ENCODE peak calls at places on chromosome 12, in four cellular contexts. One of them, this sample, is unnamed.

GRCh38 chr12:45612044-45612794 is 117.3 kb upstream of the ARID2 start:
- DNase-seq in aorta: no peak
- DNase-seq in body of pancreas: no peak
- DNase-seq in endothelial cell of umbilical vein: peak
- DNase-seq in this sample: no peak

GRCh38 chr12:105705235-105705634 is 374.7 kb downstream of the C12orf75 start:
- DNase-seq in aorta: no peak
- DNase-seq in body of pancreas: no peak
- DNase-seq in endothelial cell of umbilical vein: no peak
- DNase-seq in this sample: no peak

GRCh38 chr12:12159988-12160387 is 89.2 kb downstream of the BCL2L14 start:
- DNase-seq in aorta: no peak
- DNase-seq in body of pancreas: no peak
- DNase-seq in endothelial cell of umbilical vein: peak
- DNase-seq in this sample: no peak

GRCh38 chr12:5511644-5512584 is 80.0 kb downstream of the NTF3 start:
- DNase-seq in aorta: peak
- DNase-seq in body of pancreas: no peak
- DNase-seq in endothelial cell of umbilical vein: peak
- DNase-seq in this sample: no peak

GRCh38 chr12:104315326-104316224 is 12.0 kb downstream of the EID3 start:
- DNase-seq in aorta: no peak
- DNase-seq in body of pancreas: no peak
- DNase-seq in endothelial cell of umbilical vein: no peak
- DNase-seq in this sample: no peak

GRCh38 chr12:52054231-52054837 is 3.1 kb downstream of the NR4A1 start:
- DNase-seq in aorta: peak
- DNase-seq in body of pancreas: no peak
- DNase-seq in endothelial cell of umbilical vein: no peak
- DNase-seq in this sample: no peak

GRCh38 chr12:50620050-50620974 is 115.5 kb downstream of the DIP2B start:
- DNase-seq in aorta: no peak
- DNase-seq in body of pancreas: no peak
- DNase-seq in endothelial cell of umbilical vein: no peak
- DNase-seq in this sample: no peak

GRCh38 chr12:41459815-41460214 is 271.7 kb downstream of the PDZRN4 start:
- DNase-seq in aorta: no peak
- DNase-seq in body of pancreas: no peak
- DNase-seq in endothelial cell of umbilical vein: no peak
- DNase-seq in this sample: no peak

DNA sequence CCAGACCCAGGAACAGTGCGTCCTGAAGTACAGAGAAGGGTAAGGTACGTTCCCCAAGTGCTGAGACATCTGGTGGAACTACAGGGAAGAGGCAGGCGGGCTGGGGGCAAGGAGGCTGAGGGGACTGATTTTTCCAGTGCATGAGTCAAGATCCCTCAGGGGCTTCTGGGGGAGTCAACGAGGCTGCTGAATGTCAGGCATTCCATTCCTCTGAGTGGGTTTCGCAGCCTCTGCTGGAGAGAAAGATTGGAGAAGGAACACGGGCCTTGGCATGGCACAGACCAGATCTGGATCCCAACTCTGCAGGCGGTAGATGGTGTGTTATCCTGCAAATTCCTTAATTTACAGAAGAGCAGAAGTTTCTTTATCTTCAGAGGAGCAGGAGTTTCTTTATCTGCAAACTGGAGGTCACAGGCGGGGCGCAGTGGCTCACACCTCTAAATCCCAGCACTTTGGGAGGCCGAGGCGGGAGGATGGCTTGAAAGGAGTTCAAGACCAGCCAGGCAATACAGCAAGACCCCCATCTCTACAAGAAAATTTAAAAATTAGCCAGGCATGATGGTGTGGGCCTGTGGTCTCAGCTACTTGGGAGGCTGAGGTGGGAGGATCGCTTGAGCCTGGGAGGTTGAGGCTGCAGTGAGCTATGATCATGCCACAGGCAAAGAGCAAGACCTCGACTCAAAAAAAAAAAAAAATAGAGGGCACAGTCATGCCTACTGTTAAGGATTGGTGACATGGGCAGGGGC is 132.6 kb upstream of the MAP1LC3B2 start:
- DNase-seq in aorta: peak
- DNase-seq in body of pancreas: peak
- DNase-seq in endothelial cell of umbilical vein: peak
- DNase-seq in this sample: no peak
- H3K27ac ChIP-seq in aorta: no peak
- H3K27ac ChIP-seq in body of pancreas: no peak
- H3K27ac ChIP-seq in endothelial cell of umbilical vein: no peak
- H3K27ac ChIP-seq in this sample: no peak

GRCh38 chr12:38502016-38502415 is 185.4 kb downstream of the ALG10B start:
- DNase-seq in aorta: no peak
- DNase-seq in body of pancreas: no peak
- DNase-seq in endothelial cell of umbilical vein: no peak
- DNase-seq in this sample: no peak
- H3K4me3 ChIP-seq in aorta: no peak
- H3K4me3 ChIP-seq in body of pancreas: no peak
- H3K4me3 ChIP-seq in endothelial cell of umbilical vein: no peak
- H3K4me3 ChIP-seq in this sample: no peak

GRCh38 chr12:92036771-92037453 is 108.7 kb downstream of the BTG1 start:
- DNase-seq in aorta: no peak
- DNase-seq in body of pancreas: peak
- DNase-seq in endothelial cell of umbilical vein: no peak
- DNase-seq in this sample: no peak

GRCh38 chr12:92034858-92035401 is 110.7 kb downstream of the BTG1 start:
- DNase-seq in aorta: no peak
- DNase-seq in body of pancreas: peak
- DNase-seq in endothelial cell of umbilical vein: peak
- DNase-seq in this sample: peak

GRCh38 chr12:92036061-92036620 is 109.5 kb downstream of the BTG1 start:
- DNase-seq in aorta: no peak
- DNase-seq in body of pancreas: no peak
- DNase-seq in endothelial cell of umbilical vein: no peak
- DNase-seq in this sample: peak

GRCh38 chr12:92034083-92034482 is 111.6 kb downstream of the BTG1 start:
- DNase-seq in aorta: no peak
- DNase-seq in body of pancreas: peak
- DNase-seq in endothelial cell of umbilical vein: no peak
- DNase-seq in this sample: peak

DNA sequence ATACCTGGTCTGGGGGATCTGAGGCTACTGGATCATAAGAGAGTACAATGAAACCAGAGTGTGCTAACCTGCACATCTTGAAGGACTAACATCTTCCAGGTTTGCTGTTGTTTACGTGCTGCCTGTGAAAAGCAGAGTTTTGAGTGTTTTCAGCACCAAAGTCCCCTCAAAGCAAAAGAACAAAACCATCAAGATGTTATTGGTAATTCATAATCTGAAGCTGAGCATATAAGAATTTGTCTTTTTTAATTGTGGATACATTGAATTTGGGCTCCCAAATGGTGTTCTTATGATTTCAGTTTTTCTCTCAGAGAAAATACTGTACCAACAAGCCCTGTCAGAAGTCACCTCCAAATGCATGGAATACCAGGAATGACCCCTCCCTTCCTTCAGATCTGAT is 110.2 kb downstream of the BTG1 start:
- DNase-seq in aorta: no peak
- DNase-seq in body of pancreas: no peak
- DNase-seq in endothelial cell of umbilical vein: no peak
- DNase-seq in this sample: no peak
- H3K27ac ChIP-seq in aorta: no peak
- H3K27ac ChIP-seq in body of pancreas: peak
- H3K27ac ChIP-seq in endothelial cell of umbilical vein: no peak
- H3K27ac ChIP-seq in this sample: peak

GRCh38 chr12:27012239-27012981 is 1.8 kb downstream of the TM7SF3 start:
- DNase-seq in aorta: no peak
- DNase-seq in body of pancreas: peak
- DNase-seq in endothelial cell of umbilical vein: no peak
- DNase-seq in this sample: no peak
- H3K4me3 ChIP-seq in aorta: no peak
- H3K4me3 ChIP-seq in body of pancreas: no peak
- H3K4me3 ChIP-seq in endothelial cell of umbilical vein: no peak
- H3K4me3 ChIP-seq in this sample: no peak

DNA sequence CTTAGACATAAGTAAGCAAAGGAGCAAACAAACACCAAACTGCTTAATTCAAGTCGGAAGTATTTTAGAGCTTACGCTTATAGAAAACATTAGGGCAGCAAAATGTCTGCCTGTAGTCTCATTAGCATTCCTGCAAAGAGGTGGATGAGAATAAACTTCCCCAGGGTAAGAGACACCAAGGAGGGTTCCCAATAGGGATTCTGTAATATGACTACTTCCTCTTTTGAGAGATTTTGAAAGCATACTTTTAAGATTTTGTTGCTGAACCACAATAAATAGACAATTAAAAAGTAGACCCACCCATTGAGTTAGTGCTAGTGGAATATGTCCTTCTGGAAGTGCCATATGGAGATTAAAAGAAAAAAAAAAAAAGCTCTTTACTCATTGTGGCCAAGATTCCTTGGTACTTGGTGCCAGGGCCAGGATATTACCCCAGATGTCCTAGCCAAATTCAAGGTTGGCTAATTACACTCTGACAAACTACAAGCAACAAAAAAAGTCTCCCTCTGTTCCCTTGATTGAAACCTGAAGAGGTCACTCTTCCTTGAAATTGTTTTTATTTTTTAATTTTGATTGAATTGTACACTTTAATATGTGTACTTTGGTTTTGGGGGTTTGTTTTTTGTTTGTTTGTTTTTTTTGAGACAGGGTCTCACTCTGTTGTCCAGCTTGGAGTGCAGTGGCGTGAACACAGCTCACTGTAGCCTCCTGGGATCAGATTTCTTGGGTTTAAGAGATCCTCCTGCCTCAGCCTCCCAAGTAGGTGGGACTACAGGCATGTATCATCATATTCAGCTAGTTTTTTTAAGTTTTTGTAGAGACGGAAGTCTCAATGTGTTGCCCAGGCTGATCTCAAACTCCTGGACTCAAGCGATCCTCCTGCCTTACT is 8.7 kb downstream of the CLIP1 start:
- DNase-seq in aorta: no peak
- DNase-seq in body of pancreas: no peak
- DNase-seq in endothelial cell of umbilical vein: peak
- DNase-seq in this sample: no peak
- H3K27ac ChIP-seq in aorta: no peak
- H3K27ac ChIP-seq in body of pancreas: peak
- H3K27ac ChIP-seq in endothelial cell of umbilical vein: no peak
- H3K27ac ChIP-seq in this sample: peak

DNA sequence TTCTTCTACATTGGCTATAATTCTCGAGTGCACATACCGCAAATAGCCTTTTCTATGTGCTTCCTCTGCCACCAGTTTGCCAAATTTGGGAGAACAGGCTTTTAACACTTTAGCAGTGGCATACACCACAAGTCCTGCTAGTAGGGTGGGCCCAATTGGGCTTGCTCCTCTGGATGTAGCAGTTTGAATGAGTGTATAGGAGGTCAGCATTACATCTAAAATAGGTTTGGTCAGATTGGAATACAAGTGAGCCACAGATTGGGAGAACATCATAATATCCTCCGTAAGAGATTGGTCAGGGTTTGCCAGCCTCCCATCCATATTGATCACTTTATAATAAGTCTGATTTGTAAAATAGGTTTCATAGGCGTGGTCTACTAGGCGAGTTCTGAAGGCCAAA is 902 bp downstream of the ABCD2 start:
- DNase-seq in aorta: no peak
- DNase-seq in body of pancreas: no peak
- DNase-seq in endothelial cell of umbilical vein: no peak
- DNase-seq in this sample: no peak
- H3K4me3 ChIP-seq in aorta: no peak
- H3K4me3 ChIP-seq in body of pancreas: no peak
- H3K4me3 ChIP-seq in endothelial cell of umbilical vein: no peak
- H3K4me3 ChIP-seq in this sample: no peak

This sample was measured in small intestine.